ENCODE peak calls at places on chromosomes 16 and 17, in ten cellular contexts. Z is HepG2, U is endothelial cell of umbilical vein, D is stomach, G is HCT116, X is transverse colon, R is breast epithelium, E is K562, Q is GM23338, M is suprapubic skin. C is an unnamed sample.

GRCh38 chr17:81322271-81323082 is 27.4 kb upstream of the SLC38A10 start:
- DNase-seq in Z (peak; percentile 78), U (no peak), D (no peak), G (peak; percentile 70), X (no peak), R (no peak), E (peak; percentile 98), Q (peak; percentile 69), M (no peak), C (no peak)

GRCh38 chr16:4523686-4524085 is 14.9 kb downstream of the CDIP1 start:
- DNase-seq in Z (no peak), U (no peak), D (no peak), G (no peak), X (no peak), R (no peak), E (no peak), Q (no peak), M (no peak), C (no peak)

GRCh38 chr16:50399411-50399810 is 30.6 kb upstream of the BRD7 start:
- DNase-seq in Z (no peak), U (no peak), D (no peak), G (no peak), X (no peak), R (no peak), E (no peak), Q (no peak), M (no peak), C (no peak)

GRCh38 chr17:68910256-68910705 is 44.9 kb downstream of the ABCA8 start:
- DNase-seq in Z (no peak), U (no peak), D (no peak), G (no peak), X (no peak), R (no peak), E (no peak), Q (peak; percentile 5), M (no peak), C (no peak)

GRCh38 chr16:73214825-73215481 is 167.0 kb upstream of the ZFHX3 start:
- DNase-seq in Z (no peak), U (no peak), D (no peak), G (no peak), X (no peak), R (no peak), E (no peak), Q (no peak), M (no peak), C (no peak)

GRCh38 chr17:68706351-68706750 is 105.2 kb upstream of the FAM20A start:
- DNase-seq in Z (no peak), U (no peak), D (no peak), G (no peak), X (no peak), R (no peak), E (no peak), Q (no peak), M (no peak), C (no peak)

GRCh38 chr17:39276113-39276512 is 50.4 kb upstream of the STAC2 start:
- DNase-seq in Z (no peak), U (no peak), D (no peak), G (no peak), X (no peak), R (no peak), E (no peak), Q (no peak), M (no peak), C (no peak)

GRCh38 chr17:76092526-76093413 is 10.8 kb downstream of the EXOC7 start:
- DNase-seq in Z (no peak), U (no peak), D (no peak), G (no peak), X (no peak), R (no peak), E (no peak), Q (no peak), M (no peak), C (no peak)

GRCh38 chr17:5897320-5897911 is 172.8 kb upstream of the WSCD1 start:
- DNase-seq in Z (no peak), U (peak; percentile 47), D (no peak), G (no peak), X (no peak), R (no peak), E (no peak), Q (peak; percentile 67), M (no peak), C (no peak)
- TF ChIP-seq POLR2AphosphoS5 in Z (no peak), U (no peak), D (no peak), G (no peak), X (no peak), R (no peak), E (no peak), Q (peak; percentile 28), M (no peak), C (no peak)

DNA sequence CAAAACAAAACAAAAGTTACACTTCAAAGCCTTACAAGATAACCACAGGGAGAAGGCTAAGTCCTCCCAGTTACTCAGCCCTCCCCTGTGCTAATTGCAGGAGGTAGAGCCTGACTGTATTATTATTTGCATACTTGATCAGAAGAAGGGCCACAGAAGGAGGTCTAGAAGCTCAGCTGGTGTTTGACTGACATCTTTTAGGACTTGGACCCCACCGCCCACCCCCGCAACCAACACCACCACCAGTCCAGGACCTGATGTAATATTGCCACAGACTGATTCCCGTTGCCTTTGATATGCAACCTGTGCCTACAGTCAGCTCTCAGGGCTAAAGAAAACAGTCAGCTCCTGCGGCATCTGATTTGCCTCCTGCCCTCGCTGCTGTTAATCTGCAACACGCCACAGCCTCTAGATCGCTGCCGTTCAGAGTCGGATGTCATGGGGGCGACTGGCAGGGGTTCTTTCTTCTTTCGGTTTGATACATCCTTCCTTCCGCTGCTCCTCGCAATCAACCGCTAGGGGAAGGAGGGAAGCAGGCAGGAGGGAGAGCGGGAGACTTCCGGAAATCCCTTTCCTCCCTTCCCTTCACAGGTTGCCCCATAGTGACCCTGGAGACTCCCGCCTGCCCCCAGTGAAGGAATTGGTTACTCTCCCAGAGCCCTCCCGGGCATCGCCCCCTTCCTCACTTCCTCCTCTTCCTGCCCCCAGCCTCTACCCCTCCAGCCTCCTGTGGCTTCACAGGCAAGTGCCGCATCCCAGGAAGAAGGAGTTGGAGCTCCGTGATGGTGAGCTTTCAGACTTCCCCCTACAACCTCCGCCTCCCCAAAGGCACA is 90.5 kb upstream of the SOX9 start:
- DNase-seq in Z (peak; percentile 16), U (no peak), D (peak; percentile 26), G (no peak), X (peak; percentile 28), R (no peak), E (no peak), Q (peak; percentile 94), M (peak; percentile 64), C (peak; percentile 20)
- TF ChIP-seq CTCF in Z (peak; percentile 28), U (no peak), D (no peak), G (no peak), X (peak; percentile 33), R (peak; percentile 7), E (no peak), Q (peak; percentile 45), M (no peak), C (peak; percentile 68)

GRCh38 chr17:51120739-51121619 is at the start of gene SPAG9:
- DNase-seq in Z (peak; percentile 90), U (peak; percentile 97), D (peak; percentile 95), G (peak; percentile 95), X (peak; percentile 96), R (peak; percentile 96), E (peak; percentile 97), Q (peak; percentile 96), M (peak; percentile 99), C (peak; percentile 76)

GRCh38 chr17:51120357-51120738 is 320 bp downstream of the SPAG9 start:
- DNase-seq in Z (no peak), U (peak; percentile 55), D (peak; percentile 59), G (no peak), X (peak; percentile 60), R (peak; percentile 57), E (no peak), Q (no peak), M (no peak), C (no peak)

GRCh38 chr17:51119415-51120356 is 982 bp downstream of the SPAG9 start:
- DNase-seq in Z (peak; percentile 65), U (peak; percentile 65), D (peak; percentile 44), G (peak; percentile 38), X (peak; percentile 54), R (peak; percentile 64), E (peak; percentile 27), Q (peak; percentile 71), M (peak; percentile 77), C (no peak)

GRCh38 chr17:51124641-51125503 is 4.2 kb upstream of the SPAG9 start:
- DNase-seq in Z (no peak), U (no peak), D (no peak), G (no peak), X (no peak), R (no peak), E (no peak), Q (no peak), M (no peak), C (no peak)

DNA sequence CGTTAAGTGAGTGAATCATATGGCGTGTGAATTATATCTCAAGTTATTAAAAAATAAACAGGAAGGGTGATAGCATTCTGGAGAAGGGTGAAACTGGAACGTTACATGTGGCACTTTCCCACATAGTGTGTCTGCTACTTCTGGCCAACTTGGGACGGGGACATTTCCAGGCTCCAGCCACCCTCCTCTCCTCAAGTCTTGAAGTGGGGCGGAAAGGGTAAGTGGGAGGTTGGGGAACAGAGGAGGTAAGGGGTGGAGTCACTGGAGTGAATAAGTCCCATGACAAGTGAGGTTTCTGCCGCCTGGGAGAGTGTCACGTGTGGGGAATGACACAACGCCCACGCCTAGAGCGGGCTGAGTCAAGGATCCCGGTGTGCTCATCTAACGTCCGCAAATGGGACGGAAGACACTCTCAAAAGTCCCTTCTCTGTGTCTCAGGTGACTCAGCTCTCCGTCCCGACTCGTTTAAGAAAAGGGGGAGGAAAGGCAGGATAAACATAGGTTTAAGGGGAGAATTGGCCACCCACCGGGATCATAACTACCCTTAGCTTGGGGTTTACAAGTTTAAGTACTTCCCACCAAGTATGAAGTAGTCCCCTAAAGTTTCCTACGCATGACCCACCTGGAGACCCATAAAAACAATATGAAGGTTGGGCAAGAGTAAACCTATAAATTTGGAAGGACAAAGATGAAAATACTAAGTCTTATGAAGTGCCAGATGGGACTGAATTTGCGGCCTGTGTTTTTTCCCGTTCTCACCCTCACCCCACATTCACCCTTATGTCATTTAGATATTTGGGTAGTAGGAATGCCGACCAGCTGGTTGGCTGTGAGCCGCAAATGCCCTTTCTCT is 1.2 kb upstream of the SPAG9 start:
- DNase-seq in Z (peak; percentile 88), U (peak; percentile 93), D (peak; percentile 91), G (peak; percentile 100), X (peak; percentile 93), R (peak; percentile 90), E (peak; percentile 94), Q (peak; percentile 82), M (peak; percentile 98), C (peak; percentile 99)
- H3K4me3 ChIP-seq in Z (peak overlapping the region; percentile 81), U (peak overlapping the region; percentile 91), D (peak overlapping the region; percentile 81), G (peak overlapping the region; percentile 51), X (peak overlapping the region; percentile 51), R (peak overlapping the region; percentile 99), E (peak overlapping the region; percentile 57), Q (peak overlapping the region; percentile 66), M (peak overlapping the region; percentile 75), C (peak overlapping the region; percentile 92)

GRCh38 chr17:44093231-44093900 is 22.8 kb downstream of the G6PC3 start:
- DNase-seq in Z (no peak), U (no peak), D (no peak), G (no peak), X (no peak), R (no peak), E (no peak), Q (no peak), M (no peak), C (no peak)

GRCh38 chr17:44094701-44095387 is 24.3 kb downstream of the G6PC3 start:
- DNase-seq in Z (no peak), U (no peak), D (no peak), G (no peak), X (no peak), R (no peak), E (no peak), Q (peak; percentile 0), M (no peak), C (no peak)

GRCh38 chr17:44097110-44097810 is 26.2 kb downstream of the HDAC5 start:
- DNase-seq in Z (peak; percentile 50), U (no peak), D (peak; percentile 57), G (no peak), X (no peak), R (no peak), E (peak; percentile 35), Q (no peak), M (no peak), C (no peak)

GRCh38 chr17:44095388-44095646 is 24.8 kb downstream of the G6PC3 start:
- DNase-seq in Z (no peak), U (no peak), D (no peak), G (no peak), X (no peak), R (no peak), E (no peak), Q (no peak), M (no peak), C (no peak)

DNA sequence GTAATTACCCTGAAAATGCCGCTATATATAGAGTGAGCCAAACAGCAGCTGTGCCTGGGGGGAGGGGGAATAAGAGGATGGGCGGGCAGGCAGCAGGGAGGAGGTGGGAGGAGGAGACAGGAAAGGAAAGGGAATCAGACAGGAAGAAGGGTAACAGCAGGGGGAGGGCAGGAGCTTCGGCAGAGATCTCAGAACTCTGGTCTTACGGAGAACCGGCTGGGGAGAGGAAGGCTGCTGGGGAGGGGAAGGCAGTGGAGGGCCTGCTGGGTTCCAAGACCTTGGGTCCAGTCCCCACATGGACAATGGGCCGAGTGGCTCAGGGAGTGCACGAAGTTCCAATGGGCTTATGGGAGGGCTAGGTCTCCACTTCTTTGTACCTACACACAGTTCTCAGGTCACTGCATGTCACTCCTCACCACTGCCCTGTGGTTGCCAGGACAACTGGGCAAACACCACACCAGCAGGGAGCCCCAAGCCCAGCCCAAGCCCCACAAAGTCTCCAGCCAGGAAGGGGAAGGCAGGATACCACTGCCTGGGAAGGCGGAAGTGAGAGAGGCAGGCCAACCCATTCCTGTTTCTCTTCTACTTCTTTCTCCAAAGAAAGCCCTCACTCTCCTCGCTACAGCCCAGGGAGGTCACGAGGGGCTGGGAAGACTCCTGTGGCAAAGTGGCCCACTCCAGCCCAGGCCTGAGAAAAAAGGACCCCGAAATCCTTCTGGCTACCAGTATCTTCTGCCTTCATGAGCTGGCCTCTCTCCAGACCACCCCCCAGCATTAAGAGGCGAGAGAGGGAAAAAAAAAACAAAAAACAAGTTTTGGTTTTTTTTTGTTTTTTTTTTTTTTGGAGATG is 25.3 kb downstream of the G6PC3 start:
- DNase-seq in Z (peak; percentile 94), U (peak; percentile 97), D (no peak), G (no peak), X (peak; percentile 58), R (no peak), E (peak; percentile 86), Q (peak; percentile 96), M (no peak), C (no peak)
- TF ChIP-seq POLR2AphosphoS5 in Z (peak; percentile 33), U (peak; percentile 62), D (no peak), G (peak; percentile 70), X (no peak), R (no peak), E (peak; percentile 69), Q (peak; percentile 35), M (no peak), C (no peak)

C was measured in Panc1.